ENCODE peak calls at places on chromosomes 3 and 15, in six cellular contexts. One of them, this sample, is unnamed.

GRCh38 chr15:101250931-101251829 is 668 bp downstream of the CHSY1 start:
- DNase-seq in endothelial cell of umbilical vein: no peak
- DNase-seq in HCT116: no peak
- DNase-seq in GM12878: no peak
- DNase-seq in HepG2: no peak
- DNase-seq in SK-N-SH: peak; percentile 68
- DNase-seq in this sample: no peak

GRCh38 chr15:63938486-63939061 is 104.8 kb upstream of the HERC1 start:
- DNase-seq in GM12878: no peak
- DNase-seq in HCT116: no peak
- DNase-seq in endothelial cell of umbilical vein: peak; percentile 33
- DNase-seq in HepG2: no peak
- DNase-seq in SK-N-SH: no peak
- DNase-seq in this sample: no peak

GRCh38 chr3:72155391-72156064 is 370.6 kb upstream of the PROK2 start:
- DNase-seq in endothelial cell of umbilical vein: peak; percentile 73
- DNase-seq in HCT116: no peak
- DNase-seq in HepG2: peak; percentile 81
- DNase-seq in GM12878: no peak
- DNase-seq in SK-N-SH: peak; percentile 38
- DNase-seq in this sample: no peak

GRCh38 chr15:40921949-40922607 is 7.1 kb upstream of the DLL4 start:
- DNase-seq in GM12878: no peak
- DNase-seq in SK-N-SH: no peak
- DNase-seq in endothelial cell of umbilical vein: no peak
- DNase-seq in HepG2: no peak
- DNase-seq in HCT116: no peak
- DNase-seq in this sample: no peak

GRCh38 chr3:41450416-41451231 is 251.3 kb downstream of the CTNNB1 start:
- DNase-seq in HCT116: no peak
- DNase-seq in endothelial cell of umbilical vein: no peak
- DNase-seq in SK-N-SH: no peak
- DNase-seq in GM12878: no peak
- DNase-seq in HepG2: no peak
- DNase-seq in this sample: no peak

GRCh38 chr3:146160233-146160963 is 586 bp downstream of the PLOD2 start:
- DNase-seq in endothelial cell of umbilical vein: peak; percentile 96
- DNase-seq in GM12878: no peak
- DNase-seq in HCT116: peak; percentile 57
- DNase-seq in HepG2: peak; percentile 71
- DNase-seq in SK-N-SH: peak; percentile 20
- DNase-seq in this sample: peak; percentile 61

GRCh38 chr15:93068581-93069199 is 20.3 kb downstream of the RGMA start:
- DNase-seq in HepG2: no peak
- DNase-seq in endothelial cell of umbilical vein: no peak
- DNase-seq in HCT116: no peak
- DNase-seq in SK-N-SH: no peak
- DNase-seq in GM12878: no peak
- DNase-seq in this sample: no peak

GRCh38 chr3:167691366-167691765 is 37.6 kb upstream of the WDR49 start:
- DNase-seq in HCT116: no peak
- DNase-seq in SK-N-SH: no peak
- DNase-seq in endothelial cell of umbilical vein: no peak
- DNase-seq in HepG2: no peak
- DNase-seq in GM12878: peak; percentile 84
- DNase-seq in this sample: no peak

GRCh38 chr15:56342653-56343052 is 22.6 kb upstream of the TEX9 start:
- DNase-seq in HCT116: no peak
- DNase-seq in endothelial cell of umbilical vein: no peak
- DNase-seq in GM12878: no peak
- DNase-seq in SK-N-SH: peak; percentile 6
- DNase-seq in HepG2: no peak
- DNase-seq in this sample: no peak

GRCh38 chr15:85306946-85307686 is 73.3 kb upstream of the AKAP13 start:
- DNase-seq in HCT116: no peak
- DNase-seq in endothelial cell of umbilical vein: no peak
- DNase-seq in HepG2: no peak
- DNase-seq in SK-N-SH: no peak
- DNase-seq in GM12878: no peak
- DNase-seq in this sample: no peak

GRCh38 chr15:36501063-36501678 is 78.3 kb upstream of the CDIN1 start:
- DNase-seq in HCT116: peak; percentile 69
- DNase-seq in endothelial cell of umbilical vein: peak; percentile 69
- DNase-seq in HepG2: peak; percentile 74
- DNase-seq in SK-N-SH: peak; percentile 57
- DNase-seq in GM12878: peak; percentile 19
- DNase-seq in this sample: no peak

GRCh38 chr15:94930441-94930840 is 699.1 kb downstream of the MCTP2 start:
- DNase-seq in HepG2: no peak
- DNase-seq in HCT116: no peak
- DNase-seq in GM12878: no peak
- DNase-seq in SK-N-SH: no peak
- DNase-seq in endothelial cell of umbilical vein: no peak
- DNase-seq in this sample: no peak

GRCh38 chr3:50574280-50574831 is 5.0 kb downstream of the HEMK1 start:
- DNase-seq in HepG2: no peak
- DNase-seq in HCT116: no peak
- DNase-seq in endothelial cell of umbilical vein: no peak
- DNase-seq in GM12878: no peak
- DNase-seq in SK-N-SH: no peak
- DNase-seq in this sample: no peak

GRCh38 chr3:44117239-44117638 is 124.4 kb upstream of the TOPAZ1 start:
- DNase-seq in HepG2: no peak
- DNase-seq in HCT116: no peak
- DNase-seq in endothelial cell of umbilical vein: no peak
- DNase-seq in SK-N-SH: no peak
- DNase-seq in GM12878: no peak
- DNase-seq in this sample: no peak

GRCh38 chr3:52986938-52987337 is 58.9 kb downstream of the SFMBT1 start:
- DNase-seq in GM12878: no peak
- DNase-seq in HepG2: no peak
- DNase-seq in SK-N-SH: no peak
- DNase-seq in endothelial cell of umbilical vein: peak; percentile 40
- DNase-seq in HCT116: no peak
- DNase-seq in this sample: no peak

GRCh38 chr3:73352841-73353493 is 271.8 kb downstream of the PDZRN3 start:
- DNase-seq in SK-N-SH: no peak
- DNase-seq in HepG2: no peak
- DNase-seq in GM12878: no peak
- DNase-seq in HCT116: no peak
- DNase-seq in endothelial cell of umbilical vein: no peak
- DNase-seq in this sample: no peak

GRCh38 chr3:18946524-18946923 is 201.8 kb upstream of the KCNH8 start:
- DNase-seq in HepG2: peak; percentile 1
- DNase-seq in HCT116: no peak
- DNase-seq in endothelial cell of umbilical vein: no peak
- DNase-seq in SK-N-SH: no peak
- DNase-seq in GM12878: no peak
- DNase-seq in this sample: peak; percentile 29

GRCh38 chr15:85582076-85582718 is 201.8 kb downstream of the AKAP13 start:
- DNase-seq in HCT116: no peak
- DNase-seq in HepG2: no peak
- DNase-seq in GM12878: peak; percentile 34
- DNase-seq in endothelial cell of umbilical vein: peak; percentile 80
- DNase-seq in SK-N-SH: no peak
- DNase-seq in this sample: no peak

GRCh38 chr15:29570931-29571727 is 251.1 kb downstream of the TJP1 start:
- DNase-seq in SK-N-SH: peak; percentile 82
- DNase-seq in HCT116: no peak
- DNase-seq in endothelial cell of umbilical vein: peak; percentile 38
- DNase-seq in GM12878: no peak
- DNase-seq in HepG2: no peak
- DNase-seq in this sample: peak; percentile 84

GRCh38 chr3:146968204-146968651 is 363.1 kb upstream of the PLSCR5 start:
- DNase-seq in SK-N-SH: no peak
- DNase-seq in HCT116: peak; percentile 57
- DNase-seq in HepG2: no peak
- DNase-seq in GM12878: no peak
- DNase-seq in endothelial cell of umbilical vein: peak; percentile 46
- DNase-seq in this sample: no peak

GRCh38 chr15:88619796-88620195 is 1.3 kb upstream of the AEN start:
- DNase-seq in endothelial cell of umbilical vein: no peak
- DNase-seq in HCT116: no peak
- DNase-seq in HepG2: no peak
- DNase-seq in GM12878: no peak
- DNase-seq in SK-N-SH: no peak
- DNase-seq in this sample: no peak

GRCh38 chr3:71536376-71536965 is 47.1 kb downstream of the FOXP1 start:
- DNase-seq in GM12878: no peak
- DNase-seq in endothelial cell of umbilical vein: peak; percentile 14
- DNase-seq in HepG2: no peak
- DNase-seq in HCT116: no peak
- DNase-seq in SK-N-SH: no peak
- DNase-seq in this sample: no peak

GRCh38 chr15:61871926-61872522 is 188.2 kb downstream of the VPS13C start:
- DNase-seq in HCT116: peak; percentile 12
- DNase-seq in SK-N-SH: peak; percentile 11
- DNase-seq in HepG2: peak; percentile 13
- DNase-seq in endothelial cell of umbilical vein: peak; percentile 49
- DNase-seq in GM12878: no peak
- DNase-seq in this sample: no peak

GRCh38 chr3:17820275-17820674 is 77.8 kb upstream of the TBC1D5 start:
- DNase-seq in HCT116: no peak
- DNase-seq in SK-N-SH: no peak
- DNase-seq in GM12878: no peak
- DNase-seq in HepG2: no peak
- DNase-seq in endothelial cell of umbilical vein: no peak
- DNase-seq in this sample: no peak

GRCh38 chr3:133021206-133021605 is 17.0 kb upstream of the TMEM108 start:
- DNase-seq in HepG2: no peak
- DNase-seq in GM12878: no peak
- DNase-seq in HCT116: no peak
- DNase-seq in endothelial cell of umbilical vein: no peak
- DNase-seq in SK-N-SH: no peak
- DNase-seq in this sample: no peak

GRCh38 chr3:69504232-69504631 is 118.3 kb upstream of the FRMD4B start:
- DNase-seq in endothelial cell of umbilical vein: no peak
- DNase-seq in HCT116: no peak
- DNase-seq in GM12878: no peak
- DNase-seq in SK-N-SH: no peak
- DNase-seq in HepG2: no peak
- DNase-seq in this sample: no peak

GRCh38 chr3:17158941-17159682 is 274.4 kb downstream of the PLCL2 start:
- DNase-seq in HCT116: no peak
- DNase-seq in endothelial cell of umbilical vein: no peak
- DNase-seq in GM12878: no peak
- DNase-seq in SK-N-SH: no peak
- DNase-seq in HepG2: no peak
- DNase-seq in this sample: no peak

GRCh38 chr3:168467085-168467714 is 371.5 kb upstream of the GOLIM4 start:
- DNase-seq in SK-N-SH: peak; percentile 23
- DNase-seq in HCT116: no peak
- DNase-seq in endothelial cell of umbilical vein: peak; percentile 2
- DNase-seq in GM12878: peak; percentile 21
- DNase-seq in HepG2: no peak
- DNase-seq in this sample: no peak

GRCh38 chr15:64574220-64574994 is 114.0 kb downstream of the ZNF609 start:
- DNase-seq in endothelial cell of umbilical vein: no peak
- DNase-seq in SK-N-SH: peak; percentile 34
- DNase-seq in HepG2: no peak
- DNase-seq in GM12878: no peak
- DNase-seq in HCT116: no peak
- DNase-seq in this sample: no peak

GRCh38 chr3:196697270-196697669 is 14.8 kb downstream of the CEP19 start:
- DNase-seq in endothelial cell of umbilical vein: no peak
- DNase-seq in SK-N-SH: no peak
- DNase-seq in HCT116: no peak
- DNase-seq in GM12878: no peak
- DNase-seq in HepG2: no peak
- DNase-seq in this sample: no peak

GRCh38 chr15:31236184-31237041 is 90.2 kb upstream of the KLF13 start:
- DNase-seq in HepG2: peak; percentile 64
- DNase-seq in SK-N-SH: peak; percentile 86
- DNase-seq in GM12878: no peak
- DNase-seq in HCT116: no peak
- DNase-seq in endothelial cell of umbilical vein: peak; percentile 81
- DNase-seq in this sample: no peak

GRCh38 chr3:101828289-101828688 is 21.0 kb upstream of the NFKBIZ start:
- DNase-seq in HCT116: no peak
- DNase-seq in GM12878: no peak
- DNase-seq in SK-N-SH: no peak
- DNase-seq in HepG2: no peak
- DNase-seq in endothelial cell of umbilical vein: no peak
- DNase-seq in this sample: no peak

GRCh38 chr3:101829878-101830277 is 19.4 kb upstream of the NFKBIZ start:
- DNase-seq in SK-N-SH: no peak
- DNase-seq in HepG2: no peak
- DNase-seq in HCT116: no peak
- DNase-seq in endothelial cell of umbilical vein: no peak
- DNase-seq in GM12878: no peak
- DNase-seq in this sample: no peak

GRCh38 chr3:101827211-101828174 is 21.8 kb upstream of the NFKBIZ start:
- DNase-seq in endothelial cell of umbilical vein: peak; percentile 87
- DNase-seq in GM12878: peak; percentile 93
- DNase-seq in SK-N-SH: peak; percentile 41
- DNase-seq in HCT116: peak; percentile 52
- DNase-seq in HepG2: peak; percentile 59
- DNase-seq in this sample: no peak

GRCh38 chr3:101825904-101826445 is 23.3 kb upstream of the NFKBIZ start:
- DNase-seq in SK-N-SH: no peak
- DNase-seq in HCT116: no peak
- DNase-seq in HepG2: no peak
- DNase-seq in endothelial cell of umbilical vein: peak; percentile 27
- DNase-seq in GM12878: no peak
- DNase-seq in this sample: no peak

GRCh38 chr3:101829066-101829830 is 20.1 kb upstream of the NFKBIZ start:
- DNase-seq in GM12878: no peak
- DNase-seq in endothelial cell of umbilical vein: no peak
- DNase-seq in HCT116: no peak
- DNase-seq in SK-N-SH: no peak
- DNase-seq in HepG2: no peak
- DNase-seq in this sample: no peak
- TF ChIP-seq MAX in GM12878: peak; percentile 18
- TF ChIP-seq MAX in endothelial cell of umbilical vein: no peak
- TF ChIP-seq MAX in HCT116: no peak
- TF ChIP-seq MAX in SK-N-SH: no peak
- TF ChIP-seq MAX in HepG2: no peak
- TF ChIP-seq MAX in this sample: no peak

GRCh38 chr3:112089956-112090898 is 4.0 kb downstream of the C3orf52 start:
- DNase-seq in HepG2: no peak
- DNase-seq in SK-N-SH: no peak
- DNase-seq in HCT116: no peak
- DNase-seq in GM12878: no peak
- DNase-seq in endothelial cell of umbilical vein: peak; percentile 32
- DNase-seq in this sample: no peak
- H2AFZ ChIP-seq in HepG2: no peak overlapping the region
- H2AFZ ChIP-seq in SK-N-SH: no peak overlapping the region
- H2AFZ ChIP-seq in HCT116: no peak overlapping the region
- H2AFZ ChIP-seq in GM12878: no peak overlapping the region
- H2AFZ ChIP-seq in endothelial cell of umbilical vein: no peak overlapping the region
- H2AFZ ChIP-seq in this sample: no peak overlapping the region

GRCh38 chr15:51077565-51078153 is 17.0 kb downstream of the TNFAIP8L3 start:
- DNase-seq in GM12878: peak; percentile 48
- DNase-seq in HepG2: no peak
- DNase-seq in HCT116: no peak
- DNase-seq in endothelial cell of umbilical vein: peak; percentile 62
- DNase-seq in SK-N-SH: no peak
- DNase-seq in this sample: peak; percentile 66
- TF ChIP-seq MAX in GM12878: no peak
- TF ChIP-seq MAX in HepG2: no peak
- TF ChIP-seq MAX in HCT116: no peak
- TF ChIP-seq MAX in endothelial cell of umbilical vein: no peak
- TF ChIP-seq MAX in SK-N-SH: no peak
- TF ChIP-seq MAX in this sample: peak; percentile 42

GRCh38 chr3:181694805-181695660 is 16.7 kb upstream of the SOX2 start:
- DNase-seq in SK-N-SH: no peak
- DNase-seq in HCT116: no peak
- DNase-seq in HepG2: no peak
- DNase-seq in GM12878: no peak
- DNase-seq in endothelial cell of umbilical vein: peak; percentile 66
- DNase-seq in this sample: peak; percentile 85
- H2AFZ ChIP-seq in SK-N-SH: no peak overlapping the region
- H2AFZ ChIP-seq in HCT116: no peak overlapping the region
- H2AFZ ChIP-seq in HepG2: no peak overlapping the region
- H2AFZ ChIP-seq in GM12878: no peak overlapping the region
- H2AFZ ChIP-seq in endothelial cell of umbilical vein: peak overlapping the region; percentile 97
- H2AFZ ChIP-seq in this sample: peak overlapping the region; percentile 66

This sample was measured in H1.